ENCODE peak calls at places on chromosomes 3 and 15, in seven cellular contexts. Y is NCI-H1694 treated with DMSO at 0.1 percent for 48 hours, X is posterior vena cava, D is midbrain, I is neural progenitor cell, W is fibroblast of the conjunctiva, P is type B pancreatic cell. V is an unnamed sample.

GRCh38 chr15:69838338-69838737 is 259.4 kb downstream of the TLE3 start:
- DNase-seq in I (no peak), P (no peak), D (no peak), X (no peak), W (no peak), Y (no peak), V (no peak)

GRCh38 chr3:88093266-88093665 is 34.2 kb downstream of the ZNF654 start:
- DNase-seq in I (no peak), D (no peak), P (no peak), W (no peak), X (no peak), Y (no peak), V (no peak)

GRCh38 chr15:66135664-66136063 is 117.9 kb downstream of the MEGF11 start:
- DNase-seq in I (no peak), W (no peak), P (no peak), D (no peak), X (no peak), Y (no peak), V (no peak)

GRCh38 chr15:81183403-81183760 is 13.3 kb upstream of the IL16 start:
- DNase-seq in W (no peak), X (peak; percentile 47), Y (no peak), P (no peak), D (no peak), I (no peak), V (no peak)

GRCh38 chr3:141379250-141379872 is 11.1 kb downstream of the ZBTB38 start:
- DNase-seq in P (no peak), I (no peak), D (no peak), Y (no peak), X (no peak), W (no peak), V (peak; percentile 35)

GRCh38 chr3:112633757-112634156 is 7.2 kb downstream of the CCDC80 start:
- DNase-seq in D (no peak), Y (no peak), X (no peak), I (no peak), P (no peak), W (no peak), V (no peak)

GRCh38 chr3:115146032-115146417 is 1.1 kb downstream of the ZBTB20 start:
- DNase-seq in X (no peak), Y (peak; percentile 48), I (peak; percentile 68), W (peak; percentile 68), P (no peak), D (peak; percentile 66), V (peak; percentile 19)

GRCh38 chr3:119293761-119294401 is at the start of gene ARHGAP31:
- DNase-seq in P (no peak), X (peak; percentile 89), Y (peak; percentile 28), W (no peak), D (peak; percentile 21), I (peak; percentile 73), V (peak; percentile 76)

GRCh38 chr3:161412117-161412516 is 40.8 kb upstream of the SPTSSB start:
- DNase-seq in I (no peak), D (no peak), X (no peak), W (no peak), P (no peak), Y (no peak), V (no peak)

GRCh38 chr3:179093807-179094206 is 22.2 kb upstream of the ZMAT3 start:
- DNase-seq in W (no peak), X (no peak), P (no peak), D (no peak), Y (no peak), I (no peak), V (no peak)

GRCh38 chr3:184567924-184568590 is 6.5 kb downstream of the EPHB3 start:
- DNase-seq in Y (no peak), I (no peak), W (no peak), D (no peak), P (no peak), X (no peak), V (no peak)

GRCh38 chr3:77837626-77838025 is 797.7 kb downstream of the ROBO2 start:
- DNase-seq in D (no peak), I (no peak), W (no peak), X (no peak), P (no peak), Y (no peak), V (no peak)

GRCh38 chr3:197309528-197310361 is 11.3 kb upstream of the DLG1 start:
- DNase-seq in P (no peak), Y (no peak), X (no peak), W (peak; percentile 78), D (no peak), I (no peak), V (no peak)

GRCh38 chr3:123025642-123026521 is 1.7 kb downstream of the SEMA5B start:
- DNase-seq in Y (no peak), X (no peak), P (no peak), W (no peak), I (peak; percentile 82), D (no peak), V (no peak)

GRCh38 chr3:71268462-71268999 is 315.0 kb downstream of the FOXP1 start:
- DNase-seq in W (no peak), I (no peak), P (no peak), Y (no peak), D (no peak), X (no peak), V (no peak)

GRCh38 chr3:50675179-50676030 is 678 bp downstream of the DOCK3 start:
- DNase-seq in P (peak; percentile 78), I (peak; percentile 85), D (peak; percentile 78), X (no peak), W (no peak), Y (no peak), V (peak; percentile 39)

GRCh38 chr15:81268340-81268739 is 55.6 kb downstream of the STARD5 start:
- DNase-seq in D (no peak), I (no peak), P (no peak), X (no peak), Y (no peak), W (no peak), V (no peak)

GRCh38 chr15:73593278-73594074 is 39.7 kb downstream of the NPTN start:
- DNase-seq in D (no peak), W (no peak), P (no peak), I (no peak), Y (no peak), X (no peak), V (no peak)

GRCh38 chr15:68330911-68331310 is 53.4 kb downstream of the FEM1B start:
- DNase-seq in Y (no peak), W (no peak), P (no peak), I (peak; percentile 55), X (no peak), D (peak; percentile 33), V (no peak)

GRCh38 chr3:133494469-133494868 is 79.0 kb upstream of the CDV3 start:
- DNase-seq in P (no peak), X (no peak), Y (no peak), W (no peak), D (no peak), I (peak; percentile 53), V (no peak)

GRCh38 chr3:135915206-135915605 is 50.3 kb upstream of the PPP2R3A start:
- DNase-seq in W (no peak), I (no peak), Y (no peak), D (no peak), X (no peak), P (no peak), V (no peak)

GRCh38 chr3:156729460-156730179 is 55.2 kb downstream of the TIPARP start:
- DNase-seq in D (no peak), P (no peak), I (peak; percentile 17), W (no peak), X (no peak), Y (no peak), V (no peak)

GRCh38 chr3:153348457-153349137 is 186.6 kb downstream of the RAP2B start:
- DNase-seq in I (no peak), W (no peak), X (no peak), D (no peak), P (no peak), Y (no peak), V (no peak)

GRCh38 chr3:143199998-143200909 is 80.7 kb downstream of the CHST2 start:
- DNase-seq in Y (no peak), I (no peak), P (no peak), D (no peak), W (no peak), X (no peak), V (no peak)

GRCh38 chr15:34795267-34796081 is at the start of gene ACTC1:
- DNase-seq in X (peak; percentile 85), Y (peak; percentile 27), D (no peak), P (no peak), I (peak; percentile 74), W (no peak), V (no peak)

GRCh38 chr3:56881035-56881575 is 79.4 kb upstream of the ARHGEF3 start:
- DNase-seq in P (no peak), Y (peak; percentile 88), I (no peak), W (no peak), D (no peak), X (no peak), V (no peak)